ENCODE peak calls at places on chromosomes 3 and 15, in nine cellular contexts. One of them, this sample, is unnamed.

GRCh38 chr15:76200083-76200465 is 111.2 kb downstream of the ETFA start:
- DNase-seq in Ammon's horn: no peak
- DNase-seq in H7: no peak
- DNase-seq in epithelial cell of esophagus: no peak
- DNase-seq in chondrocyte: no peak
- DNase-seq in retina: no peak
- DNase-seq in activated T-helper 9 cell treated with anti-CD3 and anti-CD28 coated beads, Interleukin-2, amount 50 U/mL, for 16 hours: no peak
- DNase-seq in AG04449: no peak
- DNase-seq in cardiac fibroblast: no peak
- DNase-seq in this sample: no peak

GRCh38 chr3:8279476-8279875 is 222.1 kb upstream of the LMCD1 start:
- DNase-seq in cardiac fibroblast: no peak
- DNase-seq in activated T-helper 9 cell treated with anti-CD3 and anti-CD28 coated beads, Interleukin-2, amount 50 U/mL, for 16 hours: no peak
- DNase-seq in AG04449: no peak
- DNase-seq in Ammon's horn: no peak
- DNase-seq in H7: no peak
- DNase-seq in chondrocyte: no peak
- DNase-seq in epithelial cell of esophagus: no peak
- DNase-seq in retina: no peak
- DNase-seq in this sample: no peak

GRCh38 chr3:171213178-171213577 is 186.7 kb upstream of the SLC2A2 start:
- DNase-seq in chondrocyte: no peak
- DNase-seq in cardiac fibroblast: no peak
- DNase-seq in retina: no peak
- DNase-seq in Ammon's horn: no peak
- DNase-seq in activated T-helper 9 cell treated with anti-CD3 and anti-CD28 coated beads, Interleukin-2, amount 50 U/mL, for 16 hours: no peak
- DNase-seq in AG04449: no peak
- DNase-seq in epithelial cell of esophagus: no peak
- DNase-seq in H7: no peak
- DNase-seq in this sample: no peak

GRCh38 chr15:59501531-59502113 is 63.6 kb downstream of the FAM81A start:
- DNase-seq in activated T-helper 9 cell treated with anti-CD3 and anti-CD28 coated beads, Interleukin-2, amount 50 U/mL, for 16 hours: no peak
- DNase-seq in Ammon's horn: peak
- DNase-seq in retina: no peak
- DNase-seq in H7: peak
- DNase-seq in AG04449: no peak
- DNase-seq in chondrocyte: no peak
- DNase-seq in epithelial cell of esophagus: peak
- DNase-seq in cardiac fibroblast: peak
- DNase-seq in this sample: peak

GRCh38 chr3:84292113-84292512 is 666.7 kb upstream of the CADM2 start:
- DNase-seq in epithelial cell of esophagus: no peak
- DNase-seq in H7: no peak
- DNase-seq in activated T-helper 9 cell treated with anti-CD3 and anti-CD28 coated beads, Interleukin-2, amount 50 U/mL, for 16 hours: no peak
- DNase-seq in retina: no peak
- DNase-seq in cardiac fibroblast: no peak
- DNase-seq in Ammon's horn: no peak
- DNase-seq in chondrocyte: no peak
- DNase-seq in AG04449: no peak
- DNase-seq in this sample: no peak

GRCh38 chr3:195352895-195353488 is 82.0 kb upstream of the XXYLT1 start:
- DNase-seq in AG04449: peak
- DNase-seq in H7: no peak
- DNase-seq in retina: no peak
- DNase-seq in cardiac fibroblast: peak
- DNase-seq in epithelial cell of esophagus: peak
- DNase-seq in chondrocyte: no peak
- DNase-seq in activated T-helper 9 cell treated with anti-CD3 and anti-CD28 coated beads, Interleukin-2, amount 50 U/mL, for 16 hours: no peak
- DNase-seq in Ammon's horn: no peak
- DNase-seq in this sample: no peak

GRCh38 chr15:70098461-70099166 is 897 bp upstream of the TLE3 start:
- DNase-seq in H7: peak
- DNase-seq in chondrocyte: peak
- DNase-seq in retina: peak
- DNase-seq in activated T-helper 9 cell treated with anti-CD3 and anti-CD28 coated beads, Interleukin-2, amount 50 U/mL, for 16 hours: peak
- DNase-seq in cardiac fibroblast: peak
- DNase-seq in Ammon's horn: peak
- DNase-seq in epithelial cell of esophagus: peak
- DNase-seq in AG04449: no peak
- DNase-seq in this sample: peak

GRCh38 chr3:124600765-124601164 is 129.5 kb upstream of the UMPS start:
- DNase-seq in H7: no peak
- DNase-seq in retina: no peak
- DNase-seq in epithelial cell of esophagus: peak
- DNase-seq in Ammon's horn: no peak
- DNase-seq in AG04449: no peak
- DNase-seq in cardiac fibroblast: no peak
- DNase-seq in activated T-helper 9 cell treated with anti-CD3 and anti-CD28 coated beads, Interleukin-2, amount 50 U/mL, for 16 hours: no peak
- DNase-seq in chondrocyte: no peak
- DNase-seq in this sample: no peak